ENCODE peak calls at places on chromosome 11, in ten cellular contexts. P is mucosa of descending colon, Y is AG04450, G is prostate gland, R is kidney epithelial cell, E is astrocyte of the cerebellum, J is retinal pigment epithelial cell, C is pancreas, M is AG10803, I is cardiac fibroblast. Z is an unnamed sample.
A peak's percentile ranks its signal among the peaks of the same experiment; 100 is the strongest.

GRCh38 chr11:58905716-58906547 is 33.4 kb upstream of the GLYATL1 start:
- DNase-seq in J (peak; percentile 62), M (peak; percentile 90), R (peak; percentile 70), I (peak; percentile 91), E (peak; percentile 83), G (peak; percentile 57), C (peak; percentile 42), Y (peak; percentile 71), P (peak; percentile 60), Z (peak; percentile 84)

GRCh38 chr11:66268953-66269906 is 791 bp downstream of the RAB1B start:
- DNase-seq in I (peak; percentile 34), E (no peak), M (peak; percentile 54), G (no peak), C (no peak), Y (no peak), R (no peak), J (no peak), P (no peak), Z (peak; percentile 30)

GRCh38 chr11:76588455-76589325 is 81.9 kb downstream of the LRRC32 start:
- DNase-seq in G (no peak), J (no peak), C (no peak), M (no peak), Y (no peak), R (no peak), I (peak; percentile 73), P (peak; percentile 62), E (no peak), Z (no peak)

GRCh38 chr11:20005747-20006146 is 154.5 kb downstream of the DBX1 start:
- DNase-seq in R (no peak), I (no peak), C (no peak), P (no peak), G (no peak), E (no peak), J (no peak), M (no peak), Y (no peak), Z (no peak)

GRCh38 chr11:132099692-132100091 is 729.3 kb downstream of the NTM start:
- DNase-seq in Y (no peak), J (no peak), G (no peak), R (no peak), M (no peak), I (no peak), P (peak; percentile 14), E (no peak), C (no peak), Z (no peak)

GRCh38 chr11:131688056-131688693 is 317.8 kb downstream of the NTM start:
- DNase-seq in P (peak; percentile 33), M (peak; percentile 55), E (no peak), R (no peak), G (no peak), I (peak; percentile 60), J (no peak), Y (no peak), C (peak; percentile 42), Z (no peak)

GRCh38 chr11:123527526-123527925 is 97.5 kb downstream of the GRAMD1B start:
- DNase-seq in J (no peak), Y (no peak), P (no peak), I (no peak), E (no peak), G (no peak), M (no peak), C (no peak), R (no peak), Z (no peak)

GRCh38 chr11:120832609-120833221 is 191.2 kb upstream of the TBCEL start:
- DNase-seq in E (no peak), R (no peak), G (no peak), J (no peak), I (no peak), P (no peak), M (no peak), C (no peak), Y (no peak), Z (no peak)

GRCh38 chr11:83088965-83089364 is 17.3 kb upstream of the RAB30 start:
- DNase-seq in C (no peak), R (no peak), M (no peak), J (no peak), P (no peak), G (no peak), I (peak; percentile 14), Y (no peak), E (no peak), Z (no peak)

GRCh38 chr11:120335596-120335927 is 651 bp upstream of the ARHGEF12 start:
- DNase-seq in G (peak; percentile 27), P (no peak), R (no peak), E (no peak), M (no peak), Y (no peak), C (no peak), I (no peak), J (no peak), Z (no peak)

GRCh38 chr11:61037694-61038093 is 64.6 kb upstream of the CD5 start:
- DNase-seq in M (no peak), P (no peak), J (peak; percentile 14), Y (no peak), G (no peak), C (no peak), E (peak; percentile 48), I (peak; percentile 12), R (no peak), Z (no peak)

GRCh38 chr11:120919045-120919444 is 104.9 kb upstream of the TBCEL start:
- DNase-seq in P (no peak), J (no peak), M (no peak), G (no peak), E (no peak), I (no peak), C (no peak), R (no peak), Y (no peak), Z (no peak)

GRCh38 chr11:111454561-111455192 is 57.5 kb downstream of the BTG4 start:
- DNase-seq in M (peak; percentile 69), R (no peak), I (peak; percentile 64), P (peak; percentile 53), J (no peak), C (no peak), Y (peak; percentile 38), G (peak; percentile 49), E (peak; percentile 35), Z (no peak)
- TF ChIP-seq CTCF in M (peak; percentile 54), R (peak; percentile 64), I (peak; percentile 30), P (no peak), J (peak; percentile 56), C (no peak), Y (peak; percentile 57), G (no peak), E (peak; percentile 49), Z (peak; percentile 47)

GRCh38 chr11:45843158-45843924 is 3.9 kb upstream of the CRY2 start:
- DNase-seq in Y (peak; percentile 68), P (peak; percentile 97), R (no peak), M (peak; percentile 87), I (peak; percentile 92), E (peak; percentile 68), C (peak; percentile 92), G (peak; percentile 95), J (no peak), Z (peak; percentile 71)
- H3K4me3 ChIP-seq in Y (peak overlapping the region; percentile 12), P (no peak overlapping the region), R (no peak overlapping the region), M (no peak overlapping the region), I (no peak overlapping the region), E (no peak overlapping the region), C (no peak overlapping the region), G (peak overlapping the region; percentile 8), J (no peak overlapping the region), Z (no peak overlapping the region)

GRCh38 chr11:101914737-101915426 is at the start of gene CEP126:
- DNase-seq in I (peak; percentile 98), C (peak; percentile 88), R (peak; percentile 68), P (peak; percentile 97), J (peak; percentile 83), E (peak; percentile 82), M (peak; percentile 95), Y (peak; percentile 81), G (peak; percentile 89), Z (peak; percentile 62)
- TF ChIP-seq CTCF in I (peak; percentile 59), C (no peak), R (peak; percentile 75), P (peak; percentile 48), J (peak; percentile 49), E (peak; percentile 59), M (peak; percentile 45), Y (peak; percentile 63), G (peak; percentile 65), Z (peak; percentile 32)

GRCh38 chr11:130426223-130427048 is 2.0 kb downstream of the ADAMTS8 start:
- DNase-seq in I (no peak), C (peak; percentile 56), R (no peak), E (no peak), M (no peak), G (no peak), P (no peak), Y (no peak), J (no peak), Z (no peak)

GRCh38 chr11:130428271-130428670 is at the start of gene ADAMTS8:
- DNase-seq in R (no peak), P (no peak), C (no peak), M (no peak), Y (no peak), J (no peak), G (no peak), I (no peak), E (no peak), Z (no peak)

GRCh38 chr11:130428692-130429681 is 578 bp upstream of the ADAMTS8 start:
- DNase-seq in M (no peak), C (no peak), J (no peak), P (no peak), Y (no peak), G (no peak), I (no peak), E (no peak), R (no peak), Z (no peak)

GRCh38 chr11:130427049-130427388 is 1.4 kb downstream of the ADAMTS8 start:
- DNase-seq in Y (no peak), M (no peak), E (no peak), I (no peak), P (no peak), J (no peak), R (no peak), C (no peak), G (no peak), Z (no peak)

DNA sequence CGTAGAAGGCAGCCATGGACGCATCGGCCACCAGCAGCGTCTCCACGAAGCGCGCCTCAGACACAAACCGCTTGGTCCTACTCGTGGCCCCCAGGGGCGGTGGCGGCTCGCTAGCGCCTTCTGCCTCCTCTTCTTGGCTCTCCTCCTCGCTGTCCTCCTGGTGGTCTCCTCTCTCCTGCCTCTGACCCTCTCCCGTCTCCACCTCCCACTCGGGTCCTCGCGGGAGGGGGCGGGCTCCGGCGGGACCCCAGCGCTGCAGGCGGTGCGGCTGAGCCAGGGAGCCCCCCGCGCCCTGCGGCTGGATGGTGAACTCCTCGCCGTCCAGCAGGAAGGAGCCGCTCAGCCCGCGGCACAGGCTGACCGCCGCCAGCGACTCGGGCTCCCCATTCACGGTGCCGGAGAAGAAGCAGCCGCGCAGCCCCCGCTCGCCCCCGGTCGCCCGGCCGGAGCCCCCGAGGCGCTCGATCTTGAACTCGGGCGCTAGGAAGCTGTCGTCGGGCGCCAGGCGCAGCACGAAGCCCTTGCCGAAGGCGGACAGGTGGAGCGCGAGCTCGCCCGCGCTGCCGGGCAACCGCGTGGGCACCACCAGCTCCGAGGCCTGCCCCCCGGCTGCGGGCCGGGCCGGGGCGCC is 713 bp downstream of the ADAMTS8 start:
- DNase-seq in G (no peak), C (no peak), R (no peak), P (no peak), I (no peak), E (no peak), M (no peak), Y (no peak), J (no peak), Z (no peak)
- H3K4me3 ChIP-seq in G (peak overlapping the region; percentile 33), C (peak overlapping the region; percentile 18), R (peak overlapping the region; percentile 12), P (no peak overlapping the region), I (no peak overlapping the region), E (no peak overlapping the region), M (no peak overlapping the region), Y (peak overlapping the region; percentile 58), J (no peak overlapping the region), Z (peak overlapping the region; percentile 13)